ENCODE peak calls at places on chromosomes 1 and 21, in ten cellular contexts. One of them, this sample, is unnamed.

GRCh38 chr1:84250668-84251067 is 50.8 kb upstream of the SAMD13 start:
- DNase-seq in GM03348: no peak
- DNase-seq in left cardiac atrium: no peak
- DNase-seq in AG10803: no peak
- DNase-seq in ascending aorta: no peak
- DNase-seq in stimulated activated naive CD4-positive, alpha-beta T cell: no peak
- DNase-seq in endodermal cell: no peak
- DNase-seq in activated CD4-positive, alpha-beta T cell treated with anti-CD3 and anti-CD28 coated beads, Interleukin-2, amount 50 U/mL, for 48 hours: no peak
- DNase-seq in stimulated activated CD8-positive, alpha-beta memory T cell treated with anti-CD3 and anti-CD28 coated beads, Interleukin-4, amount 100 ng/mL, for 24 hours: no peak
- DNase-seq in stimulated activated CD4-positive, alpha-beta T cell treated with anti-CD3 and anti-CD28 coated beads, Interleukin-1b, Interleukin-23, amount 100 ng/mL, for 4 hours: no peak
- DNase-seq in this sample: no peak

GRCh38 chr1:219155140-219155539 is 18.5 kb upstream of the LYPLAL1 start:
- DNase-seq in stimulated activated CD4-positive, alpha-beta T cell treated with anti-CD3 and anti-CD28 coated beads, Interleukin-1b, Interleukin-23, amount 100 ng/mL, for 4 hours: no peak
- DNase-seq in activated CD4-positive, alpha-beta T cell treated with anti-CD3 and anti-CD28 coated beads, Interleukin-2, amount 50 U/mL, for 48 hours: no peak
- DNase-seq in AG10803: peak
- DNase-seq in left cardiac atrium: no peak
- DNase-seq in endodermal cell: no peak
- DNase-seq in GM03348: no peak
- DNase-seq in stimulated activated naive CD4-positive, alpha-beta T cell: no peak
- DNase-seq in stimulated activated CD8-positive, alpha-beta memory T cell treated with anti-CD3 and anti-CD28 coated beads, Interleukin-4, amount 100 ng/mL, for 24 hours: no peak
- DNase-seq in ascending aorta: no peak
- DNase-seq in this sample: no peak

GRCh38 chr1:147072371-147073061 is 99.8 kb downstream of the PRKAB2 start:
- DNase-seq in AG10803: no peak
- DNase-seq in GM03348: peak
- DNase-seq in ascending aorta: no peak
- DNase-seq in left cardiac atrium: no peak
- DNase-seq in stimulated activated naive CD4-positive, alpha-beta T cell: no peak
- DNase-seq in stimulated activated CD4-positive, alpha-beta T cell treated with anti-CD3 and anti-CD28 coated beads, Interleukin-1b, Interleukin-23, amount 100 ng/mL, for 4 hours: no peak
- DNase-seq in activated CD4-positive, alpha-beta T cell treated with anti-CD3 and anti-CD28 coated beads, Interleukin-2, amount 50 U/mL, for 48 hours: no peak
- DNase-seq in stimulated activated CD8-positive, alpha-beta memory T cell treated with anti-CD3 and anti-CD28 coated beads, Interleukin-4, amount 100 ng/mL, for 24 hours: no peak
- DNase-seq in endodermal cell: peak
- DNase-seq in this sample: no peak

GRCh38 chr1:77316006-77316405 is 34.2 kb downstream of the AK5 start:
- DNase-seq in stimulated activated CD8-positive, alpha-beta memory T cell treated with anti-CD3 and anti-CD28 coated beads, Interleukin-4, amount 100 ng/mL, for 24 hours: no peak
- DNase-seq in stimulated activated naive CD4-positive, alpha-beta T cell: no peak
- DNase-seq in left cardiac atrium: no peak
- DNase-seq in stimulated activated CD4-positive, alpha-beta T cell treated with anti-CD3 and anti-CD28 coated beads, Interleukin-1b, Interleukin-23, amount 100 ng/mL, for 4 hours: no peak
- DNase-seq in endodermal cell: no peak
- DNase-seq in activated CD4-positive, alpha-beta T cell treated with anti-CD3 and anti-CD28 coated beads, Interleukin-2, amount 50 U/mL, for 48 hours: no peak
- DNase-seq in GM03348: peak
- DNase-seq in AG10803: peak
- DNase-seq in ascending aorta: no peak
- DNase-seq in this sample: no peak

GRCh38 chr1:229227298-229227919 is 43.5 kb upstream of the RAB4A start:
- DNase-seq in endodermal cell: peak
- DNase-seq in activated CD4-positive, alpha-beta T cell treated with anti-CD3 and anti-CD28 coated beads, Interleukin-2, amount 50 U/mL, for 48 hours: peak
- DNase-seq in AG10803: peak
- DNase-seq in stimulated activated CD8-positive, alpha-beta memory T cell treated with anti-CD3 and anti-CD28 coated beads, Interleukin-4, amount 100 ng/mL, for 24 hours: peak
- DNase-seq in left cardiac atrium: peak
- DNase-seq in GM03348: peak
- DNase-seq in stimulated activated naive CD4-positive, alpha-beta T cell: peak
- DNase-seq in stimulated activated CD4-positive, alpha-beta T cell treated with anti-CD3 and anti-CD28 coated beads, Interleukin-1b, Interleukin-23, amount 100 ng/mL, for 4 hours: peak
- DNase-seq in ascending aorta: peak
- DNase-seq in this sample: no peak

GRCh38 chr1:43711524-43712386 is 4.4 kb downstream of the ST3GAL3 start:
- DNase-seq in stimulated activated naive CD4-positive, alpha-beta T cell: no peak
- DNase-seq in stimulated activated CD4-positive, alpha-beta T cell treated with anti-CD3 and anti-CD28 coated beads, Interleukin-1b, Interleukin-23, amount 100 ng/mL, for 4 hours: no peak
- DNase-seq in left cardiac atrium: no peak
- DNase-seq in AG10803: peak
- DNase-seq in endodermal cell: no peak
- DNase-seq in ascending aorta: no peak
- DNase-seq in activated CD4-positive, alpha-beta T cell treated with anti-CD3 and anti-CD28 coated beads, Interleukin-2, amount 50 U/mL, for 48 hours: no peak
- DNase-seq in stimulated activated CD8-positive, alpha-beta memory T cell treated with anti-CD3 and anti-CD28 coated beads, Interleukin-4, amount 100 ng/mL, for 24 hours: no peak
- DNase-seq in GM03348: peak
- DNase-seq in this sample: no peak

GRCh38 chr1:151661728-151662127 is 49.9 kb downstream of the SNX27 start:
- DNase-seq in AG10803: no peak
- DNase-seq in ascending aorta: no peak
- DNase-seq in stimulated activated naive CD4-positive, alpha-beta T cell: no peak
- DNase-seq in endodermal cell: no peak
- DNase-seq in stimulated activated CD8-positive, alpha-beta memory T cell treated with anti-CD3 and anti-CD28 coated beads, Interleukin-4, amount 100 ng/mL, for 24 hours: no peak
- DNase-seq in GM03348: no peak
- DNase-seq in left cardiac atrium: no peak
- DNase-seq in stimulated activated CD4-positive, alpha-beta T cell treated with anti-CD3 and anti-CD28 coated beads, Interleukin-1b, Interleukin-23, amount 100 ng/mL, for 4 hours: no peak
- DNase-seq in activated CD4-positive, alpha-beta T cell treated with anti-CD3 and anti-CD28 coated beads, Interleukin-2, amount 50 U/mL, for 48 hours: no peak
- DNase-seq in this sample: no peak

GRCh38 chr21:27024316-27024715 is 57.4 kb upstream of the ADAMTS5 start:
- DNase-seq in ascending aorta: no peak
- DNase-seq in activated CD4-positive, alpha-beta T cell treated with anti-CD3 and anti-CD28 coated beads, Interleukin-2, amount 50 U/mL, for 48 hours: no peak
- DNase-seq in AG10803: peak
- DNase-seq in stimulated activated CD4-positive, alpha-beta T cell treated with anti-CD3 and anti-CD28 coated beads, Interleukin-1b, Interleukin-23, amount 100 ng/mL, for 4 hours: no peak
- DNase-seq in left cardiac atrium: no peak
- DNase-seq in stimulated activated CD8-positive, alpha-beta memory T cell treated with anti-CD3 and anti-CD28 coated beads, Interleukin-4, amount 100 ng/mL, for 24 hours: no peak
- DNase-seq in endodermal cell: no peak
- DNase-seq in GM03348: peak
- DNase-seq in stimulated activated naive CD4-positive, alpha-beta T cell: no peak
- DNase-seq in this sample: no peak

GRCh38 chr1:210448293-210448892 is 119.7 kb downstream of the HHAT start:
- DNase-seq in AG10803: peak
- DNase-seq in stimulated activated CD8-positive, alpha-beta memory T cell treated with anti-CD3 and anti-CD28 coated beads, Interleukin-4, amount 100 ng/mL, for 24 hours: no peak
- DNase-seq in ascending aorta: no peak
- DNase-seq in stimulated activated naive CD4-positive, alpha-beta T cell: no peak
- DNase-seq in GM03348: peak
- DNase-seq in endodermal cell: peak
- DNase-seq in stimulated activated CD4-positive, alpha-beta T cell treated with anti-CD3 and anti-CD28 coated beads, Interleukin-1b, Interleukin-23, amount 100 ng/mL, for 4 hours: peak
- DNase-seq in left cardiac atrium: no peak
- DNase-seq in activated CD4-positive, alpha-beta T cell treated with anti-CD3 and anti-CD28 coated beads, Interleukin-2, amount 50 U/mL, for 48 hours: no peak
- DNase-seq in this sample: no peak

GRCh38 chr1:225766967-225767413 is 10.6 kb upstream of the SRP9 start:
- DNase-seq in stimulated activated CD8-positive, alpha-beta memory T cell treated with anti-CD3 and anti-CD28 coated beads, Interleukin-4, amount 100 ng/mL, for 24 hours: no peak
- DNase-seq in ascending aorta: no peak
- DNase-seq in AG10803: peak
- DNase-seq in GM03348: peak
- DNase-seq in activated CD4-positive, alpha-beta T cell treated with anti-CD3 and anti-CD28 coated beads, Interleukin-2, amount 50 U/mL, for 48 hours: no peak
- DNase-seq in stimulated activated naive CD4-positive, alpha-beta T cell: no peak
- DNase-seq in left cardiac atrium: peak
- DNase-seq in endodermal cell: no peak
- DNase-seq in stimulated activated CD4-positive, alpha-beta T cell treated with anti-CD3 and anti-CD28 coated beads, Interleukin-1b, Interleukin-23, amount 100 ng/mL, for 4 hours: no peak
- DNase-seq in this sample: no peak

GRCh38 chr1:243482237-243483022 is 226.6 kb downstream of the SDCCAG8 start:
- DNase-seq in GM03348: peak
- DNase-seq in stimulated activated CD8-positive, alpha-beta memory T cell treated with anti-CD3 and anti-CD28 coated beads, Interleukin-4, amount 100 ng/mL, for 24 hours: no peak
- DNase-seq in stimulated activated naive CD4-positive, alpha-beta T cell: no peak
- DNase-seq in activated CD4-positive, alpha-beta T cell treated with anti-CD3 and anti-CD28 coated beads, Interleukin-2, amount 50 U/mL, for 48 hours: no peak
- DNase-seq in left cardiac atrium: no peak
- DNase-seq in stimulated activated CD4-positive, alpha-beta T cell treated with anti-CD3 and anti-CD28 coated beads, Interleukin-1b, Interleukin-23, amount 100 ng/mL, for 4 hours: no peak
- DNase-seq in ascending aorta: no peak
- DNase-seq in endodermal cell: peak
- DNase-seq in AG10803: peak
- DNase-seq in this sample: no peak

GRCh38 chr1:226967665-226968064 is 27.6 kb downstream of the COQ8A start:
- DNase-seq in activated CD4-positive, alpha-beta T cell treated with anti-CD3 and anti-CD28 coated beads, Interleukin-2, amount 50 U/mL, for 48 hours: no peak
- DNase-seq in stimulated activated naive CD4-positive, alpha-beta T cell: no peak
- DNase-seq in stimulated activated CD4-positive, alpha-beta T cell treated with anti-CD3 and anti-CD28 coated beads, Interleukin-1b, Interleukin-23, amount 100 ng/mL, for 4 hours: no peak
- DNase-seq in endodermal cell: no peak
- DNase-seq in ascending aorta: no peak
- DNase-seq in GM03348: no peak
- DNase-seq in left cardiac atrium: peak
- DNase-seq in AG10803: peak
- DNase-seq in stimulated activated CD8-positive, alpha-beta memory T cell treated with anti-CD3 and anti-CD28 coated beads, Interleukin-4, amount 100 ng/mL, for 24 hours: no peak
- DNase-seq in this sample: no peak

GRCh38 chr1:201636581-201636980 is 97.7 kb downstream of the NAV1 start:
- DNase-seq in endodermal cell: no peak
- DNase-seq in stimulated activated naive CD4-positive, alpha-beta T cell: no peak
- DNase-seq in stimulated activated CD8-positive, alpha-beta memory T cell treated with anti-CD3 and anti-CD28 coated beads, Interleukin-4, amount 100 ng/mL, for 24 hours: no peak
- DNase-seq in AG10803: peak
- DNase-seq in left cardiac atrium: no peak
- DNase-seq in activated CD4-positive, alpha-beta T cell treated with anti-CD3 and anti-CD28 coated beads, Interleukin-2, amount 50 U/mL, for 48 hours: no peak
- DNase-seq in ascending aorta: no peak
- DNase-seq in stimulated activated CD4-positive, alpha-beta T cell treated with anti-CD3 and anti-CD28 coated beads, Interleukin-1b, Interleukin-23, amount 100 ng/mL, for 4 hours: no peak
- DNase-seq in GM03348: peak
- DNase-seq in this sample: no peak

GRCh38 chr1:19015476-19015875 is 59.0 kb upstream of the IFFO2 start:
- DNase-seq in AG10803: no peak
- DNase-seq in ascending aorta: no peak
- DNase-seq in stimulated activated CD8-positive, alpha-beta memory T cell treated with anti-CD3 and anti-CD28 coated beads, Interleukin-4, amount 100 ng/mL, for 24 hours: no peak
- DNase-seq in left cardiac atrium: no peak
- DNase-seq in GM03348: no peak
- DNase-seq in stimulated activated naive CD4-positive, alpha-beta T cell: no peak
- DNase-seq in stimulated activated CD4-positive, alpha-beta T cell treated with anti-CD3 and anti-CD28 coated beads, Interleukin-1b, Interleukin-23, amount 100 ng/mL, for 4 hours: no peak
- DNase-seq in endodermal cell: peak
- DNase-seq in activated CD4-positive, alpha-beta T cell treated with anti-CD3 and anti-CD28 coated beads, Interleukin-2, amount 50 U/mL, for 48 hours: no peak
- DNase-seq in this sample: no peak

GRCh38 chr1:199857103-199857502 is 170.4 kb upstream of the NR5A2 start:
- DNase-seq in stimulated activated CD8-positive, alpha-beta memory T cell treated with anti-CD3 and anti-CD28 coated beads, Interleukin-4, amount 100 ng/mL, for 24 hours: no peak
- DNase-seq in endodermal cell: no peak
- DNase-seq in stimulated activated CD4-positive, alpha-beta T cell treated with anti-CD3 and anti-CD28 coated beads, Interleukin-1b, Interleukin-23, amount 100 ng/mL, for 4 hours: no peak
- DNase-seq in activated CD4-positive, alpha-beta T cell treated with anti-CD3 and anti-CD28 coated beads, Interleukin-2, amount 50 U/mL, for 48 hours: no peak
- DNase-seq in GM03348: no peak
- DNase-seq in left cardiac atrium: no peak
- DNase-seq in AG10803: peak
- DNase-seq in ascending aorta: no peak
- DNase-seq in stimulated activated naive CD4-positive, alpha-beta T cell: no peak
- DNase-seq in this sample: no peak

GRCh38 chr21:32641715-32642698 is 29.8 kb upstream of the CFAP298 start:
- DNase-seq in activated CD4-positive, alpha-beta T cell treated with anti-CD3 and anti-CD28 coated beads, Interleukin-2, amount 50 U/mL, for 48 hours: no peak
- DNase-seq in GM03348: no peak
- DNase-seq in stimulated activated CD4-positive, alpha-beta T cell treated with anti-CD3 and anti-CD28 coated beads, Interleukin-1b, Interleukin-23, amount 100 ng/mL, for 4 hours: no peak
- DNase-seq in AG10803: no peak
- DNase-seq in left cardiac atrium: no peak
- DNase-seq in ascending aorta: no peak
- DNase-seq in stimulated activated naive CD4-positive, alpha-beta T cell: no peak
- DNase-seq in endodermal cell: no peak
- DNase-seq in stimulated activated CD8-positive, alpha-beta memory T cell treated with anti-CD3 and anti-CD28 coated beads, Interleukin-4, amount 100 ng/mL, for 24 hours: no peak
- DNase-seq in this sample: no peak

GRCh38 chr1:16208270-16208987 is 4.0 kb downstream of the ARHGEF19 start:
- DNase-seq in GM03348: no peak
- DNase-seq in activated CD4-positive, alpha-beta T cell treated with anti-CD3 and anti-CD28 coated beads, Interleukin-2, amount 50 U/mL, for 48 hours: no peak
- DNase-seq in stimulated activated CD4-positive, alpha-beta T cell treated with anti-CD3 and anti-CD28 coated beads, Interleukin-1b, Interleukin-23, amount 100 ng/mL, for 4 hours: no peak
- DNase-seq in ascending aorta: no peak
- DNase-seq in stimulated activated CD8-positive, alpha-beta memory T cell treated with anti-CD3 and anti-CD28 coated beads, Interleukin-4, amount 100 ng/mL, for 24 hours: no peak
- DNase-seq in AG10803: no peak
- DNase-seq in left cardiac atrium: no peak
- DNase-seq in endodermal cell: no peak
- DNase-seq in stimulated activated naive CD4-positive, alpha-beta T cell: no peak
- DNase-seq in this sample: no peak

GRCh38 chr1:47420547-47420946 is 4.5 kb downstream of the FOXE3 start:
- DNase-seq in stimulated activated CD8-positive, alpha-beta memory T cell treated with anti-CD3 and anti-CD28 coated beads, Interleukin-4, amount 100 ng/mL, for 24 hours: no peak
- DNase-seq in activated CD4-positive, alpha-beta T cell treated with anti-CD3 and anti-CD28 coated beads, Interleukin-2, amount 50 U/mL, for 48 hours: no peak
- DNase-seq in stimulated activated naive CD4-positive, alpha-beta T cell: no peak
- DNase-seq in left cardiac atrium: no peak
- DNase-seq in stimulated activated CD4-positive, alpha-beta T cell treated with anti-CD3 and anti-CD28 coated beads, Interleukin-1b, Interleukin-23, amount 100 ng/mL, for 4 hours: no peak
- DNase-seq in AG10803: no peak
- DNase-seq in endodermal cell: no peak
- DNase-seq in ascending aorta: no peak
- DNase-seq in GM03348: no peak
- DNase-seq in this sample: no peak

GRCh38 chr1:3483801-3484444 is 29.5 kb downstream of the ARHGEF16 start:
- DNase-seq in left cardiac atrium: peak
- DNase-seq in stimulated activated CD4-positive, alpha-beta T cell treated with anti-CD3 and anti-CD28 coated beads, Interleukin-1b, Interleukin-23, amount 100 ng/mL, for 4 hours: peak
- DNase-seq in stimulated activated naive CD4-positive, alpha-beta T cell: peak
- DNase-seq in stimulated activated CD8-positive, alpha-beta memory T cell treated with anti-CD3 and anti-CD28 coated beads, Interleukin-4, amount 100 ng/mL, for 24 hours: peak
- DNase-seq in endodermal cell: peak
- DNase-seq in AG10803: peak
- DNase-seq in ascending aorta: no peak
- DNase-seq in GM03348: peak
- DNase-seq in activated CD4-positive, alpha-beta T cell treated with anti-CD3 and anti-CD28 coated beads, Interleukin-2, amount 50 U/mL, for 48 hours: peak
- DNase-seq in this sample: no peak

GRCh38 chr1:16458801-16459200 is 18.3 kb downstream of the NECAP2 start:
- DNase-seq in left cardiac atrium: no peak
- DNase-seq in ascending aorta: no peak
- DNase-seq in stimulated activated naive CD4-positive, alpha-beta T cell: no peak
- DNase-seq in stimulated activated CD4-positive, alpha-beta T cell treated with anti-CD3 and anti-CD28 coated beads, Interleukin-1b, Interleukin-23, amount 100 ng/mL, for 4 hours: no peak
- DNase-seq in stimulated activated CD8-positive, alpha-beta memory T cell treated with anti-CD3 and anti-CD28 coated beads, Interleukin-4, amount 100 ng/mL, for 24 hours: no peak
- DNase-seq in endodermal cell: no peak
- DNase-seq in GM03348: no peak
- DNase-seq in activated CD4-positive, alpha-beta T cell treated with anti-CD3 and anti-CD28 coated beads, Interleukin-2, amount 50 U/mL, for 48 hours: no peak
- DNase-seq in AG10803: no peak
- DNase-seq in this sample: no peak

GRCh38 chr1:78469561-78469960 is 21.2 kb upstream of the PTGFR start:
- DNase-seq in AG10803: no peak
- DNase-seq in stimulated activated CD4-positive, alpha-beta T cell treated with anti-CD3 and anti-CD28 coated beads, Interleukin-1b, Interleukin-23, amount 100 ng/mL, for 4 hours: no peak
- DNase-seq in left cardiac atrium: no peak
- DNase-seq in stimulated activated CD8-positive, alpha-beta memory T cell treated with anti-CD3 and anti-CD28 coated beads, Interleukin-4, amount 100 ng/mL, for 24 hours: no peak
- DNase-seq in stimulated activated naive CD4-positive, alpha-beta T cell: no peak
- DNase-seq in endodermal cell: no peak
- DNase-seq in ascending aorta: no peak
- DNase-seq in activated CD4-positive, alpha-beta T cell treated with anti-CD3 and anti-CD28 coated beads, Interleukin-2, amount 50 U/mL, for 48 hours: no peak
- DNase-seq in GM03348: no peak
- DNase-seq in this sample: no peak

GRCh38 chr1:21926814-21927530 is 10.1 kb downstream of the HSPG2 start:
- DNase-seq in ascending aorta: no peak
- DNase-seq in GM03348: peak
- DNase-seq in endodermal cell: no peak
- DNase-seq in stimulated activated CD4-positive, alpha-beta T cell treated with anti-CD3 and anti-CD28 coated beads, Interleukin-1b, Interleukin-23, amount 100 ng/mL, for 4 hours: no peak
- DNase-seq in left cardiac atrium: peak
- DNase-seq in AG10803: peak
- DNase-seq in stimulated activated CD8-positive, alpha-beta memory T cell treated with anti-CD3 and anti-CD28 coated beads, Interleukin-4, amount 100 ng/mL, for 24 hours: no peak
- DNase-seq in stimulated activated naive CD4-positive, alpha-beta T cell: no peak
- DNase-seq in activated CD4-positive, alpha-beta T cell treated with anti-CD3 and anti-CD28 coated beads, Interleukin-2, amount 50 U/mL, for 48 hours: no peak
- DNase-seq in this sample: no peak

GRCh38 chr1:247273013-247273412 is 17.1 kb downstream of the VN1R5 start:
- DNase-seq in ascending aorta: no peak
- DNase-seq in stimulated activated naive CD4-positive, alpha-beta T cell: no peak
- DNase-seq in left cardiac atrium: no peak
- DNase-seq in activated CD4-positive, alpha-beta T cell treated with anti-CD3 and anti-CD28 coated beads, Interleukin-2, amount 50 U/mL, for 48 hours: no peak
- DNase-seq in AG10803: no peak
- DNase-seq in stimulated activated CD8-positive, alpha-beta memory T cell treated with anti-CD3 and anti-CD28 coated beads, Interleukin-4, amount 100 ng/mL, for 24 hours: no peak
- DNase-seq in endodermal cell: no peak
- DNase-seq in stimulated activated CD4-positive, alpha-beta T cell treated with anti-CD3 and anti-CD28 coated beads, Interleukin-1b, Interleukin-23, amount 100 ng/mL, for 4 hours: no peak
- DNase-seq in GM03348: no peak
- DNase-seq in this sample: no peak

GRCh38 chr1:236143104-236143948 is 987 bp downstream of the GPR137B start:
- DNase-seq in ascending aorta: no peak
- DNase-seq in stimulated activated CD4-positive, alpha-beta T cell treated with anti-CD3 and anti-CD28 coated beads, Interleukin-1b, Interleukin-23, amount 100 ng/mL, for 4 hours: no peak
- DNase-seq in left cardiac atrium: no peak
- DNase-seq in stimulated activated CD8-positive, alpha-beta memory T cell treated with anti-CD3 and anti-CD28 coated beads, Interleukin-4, amount 100 ng/mL, for 24 hours: no peak
- DNase-seq in endodermal cell: peak
- DNase-seq in activated CD4-positive, alpha-beta T cell treated with anti-CD3 and anti-CD28 coated beads, Interleukin-2, amount 50 U/mL, for 48 hours: peak
- DNase-seq in GM03348: peak
- DNase-seq in stimulated activated naive CD4-positive, alpha-beta T cell: no peak
- DNase-seq in AG10803: peak
- DNase-seq in this sample: no peak

GRCh38 chr1:178192686-178193085 is 98.8 kb downstream of the RASAL2 start:
- DNase-seq in AG10803: peak
- DNase-seq in stimulated activated CD4-positive, alpha-beta T cell treated with anti-CD3 and anti-CD28 coated beads, Interleukin-1b, Interleukin-23, amount 100 ng/mL, for 4 hours: no peak
- DNase-seq in stimulated activated CD8-positive, alpha-beta memory T cell treated with anti-CD3 and anti-CD28 coated beads, Interleukin-4, amount 100 ng/mL, for 24 hours: no peak
- DNase-seq in ascending aorta: no peak
- DNase-seq in endodermal cell: no peak
- DNase-seq in stimulated activated naive CD4-positive, alpha-beta T cell: no peak
- DNase-seq in GM03348: peak
- DNase-seq in activated CD4-positive, alpha-beta T cell treated with anti-CD3 and anti-CD28 coated beads, Interleukin-2, amount 50 U/mL, for 48 hours: no peak
- DNase-seq in left cardiac atrium: peak
- DNase-seq in this sample: no peak

GRCh38 chr1:225754940-225755635 is 22.5 kb upstream of the SRP9 start:
- DNase-seq in stimulated activated CD4-positive, alpha-beta T cell treated with anti-CD3 and anti-CD28 coated beads, Interleukin-1b, Interleukin-23, amount 100 ng/mL, for 4 hours: no peak
- DNase-seq in AG10803: peak
- DNase-seq in endodermal cell: no peak
- DNase-seq in left cardiac atrium: peak
- DNase-seq in stimulated activated naive CD4-positive, alpha-beta T cell: no peak
- DNase-seq in stimulated activated CD8-positive, alpha-beta memory T cell treated with anti-CD3 and anti-CD28 coated beads, Interleukin-4, amount 100 ng/mL, for 24 hours: no peak
- DNase-seq in GM03348: peak
- DNase-seq in ascending aorta: no peak
- DNase-seq in activated CD4-positive, alpha-beta T cell treated with anti-CD3 and anti-CD28 coated beads, Interleukin-2, amount 50 U/mL, for 48 hours: no peak
- DNase-seq in this sample: no peak

GRCh38 chr1:206860165-206860564 is 5.3 kb upstream of the IL20 start:
- DNase-seq in endodermal cell: no peak
- DNase-seq in stimulated activated naive CD4-positive, alpha-beta T cell: no peak
- DNase-seq in stimulated activated CD8-positive, alpha-beta memory T cell treated with anti-CD3 and anti-CD28 coated beads, Interleukin-4, amount 100 ng/mL, for 24 hours: no peak
- DNase-seq in activated CD4-positive, alpha-beta T cell treated with anti-CD3 and anti-CD28 coated beads, Interleukin-2, amount 50 U/mL, for 48 hours: no peak
- DNase-seq in ascending aorta: no peak
- DNase-seq in GM03348: no peak
- DNase-seq in AG10803: no peak
- DNase-seq in stimulated activated CD4-positive, alpha-beta T cell treated with anti-CD3 and anti-CD28 coated beads, Interleukin-1b, Interleukin-23, amount 100 ng/mL, for 4 hours: no peak
- DNase-seq in left cardiac atrium: no peak
- DNase-seq in this sample: no peak

GRCh38 chr1:50978852-50979781 is 9.1 kb downstream of the CDKN2C start:
- DNase-seq in AG10803: peak
- DNase-seq in endodermal cell: peak
- DNase-seq in stimulated activated CD8-positive, alpha-beta memory T cell treated with anti-CD3 and anti-CD28 coated beads, Interleukin-4, amount 100 ng/mL, for 24 hours: no peak
- DNase-seq in left cardiac atrium: no peak
- DNase-seq in stimulated activated naive CD4-positive, alpha-beta T cell: peak
- DNase-seq in activated CD4-positive, alpha-beta T cell treated with anti-CD3 and anti-CD28 coated beads, Interleukin-2, amount 50 U/mL, for 48 hours: no peak
- DNase-seq in ascending aorta: no peak
- DNase-seq in GM03348: no peak
- DNase-seq in stimulated activated CD4-positive, alpha-beta T cell treated with anti-CD3 and anti-CD28 coated beads, Interleukin-1b, Interleukin-23, amount 100 ng/mL, for 4 hours: no peak
- DNase-seq in this sample: no peak